ENCODE peak calls at places on chromosome 13, in eight cellular contexts. One of them, this sample, is unnamed.

GRCh38 chr13:46170687-46171086 is 11.3 kb downstream of the LCP1 start:
- DNase-seq in K562: no peak
- DNase-seq in GM12878: no peak
- DNase-seq in H1: no peak
- DNase-seq in HepG2: peak
- DNase-seq in A549: no peak
- DNase-seq in endothelial cell of umbilical vein: no peak
- DNase-seq in HCT116: no peak
- DNase-seq in this sample: peak

GRCh38 chr13:42832341-42833153 is 51.2 kb downstream of the FAM216B start:
- DNase-seq in HCT116: no peak
- DNase-seq in HepG2: peak
- DNase-seq in endothelial cell of umbilical vein: no peak
- DNase-seq in GM12878: no peak
- DNase-seq in A549: no peak
- DNase-seq in K562: no peak
- DNase-seq in H1: no peak
- DNase-seq in this sample: peak

GRCh38 chr13:59962343-59962742 is 201.4 kb downstream of the DIAPH3 start:
- DNase-seq in H1: no peak
- DNase-seq in HepG2: no peak
- DNase-seq in endothelial cell of umbilical vein: no peak
- DNase-seq in K562: no peak
- DNase-seq in HCT116: no peak
- DNase-seq in GM12878: no peak
- DNase-seq in A549: no peak
- DNase-seq in this sample: no peak

GRCh38 chr13:28329395-28330158 is 165.4 kb downstream of the FLT1 start:
- DNase-seq in H1: no peak
- DNase-seq in endothelial cell of umbilical vein: peak
- DNase-seq in HepG2: no peak
- DNase-seq in HCT116: no peak
- DNase-seq in GM12878: no peak
- DNase-seq in K562: peak
- DNase-seq in A549: no peak
- DNase-seq in this sample: peak

GRCh38 chr13:78576266-78576665 is 27.1 kb downstream of the POU4F1 start:
- DNase-seq in GM12878: no peak
- DNase-seq in endothelial cell of umbilical vein: no peak
- DNase-seq in A549: no peak
- DNase-seq in H1: no peak
- DNase-seq in HepG2: no peak
- DNase-seq in HCT116: no peak
- DNase-seq in K562: no peak
- DNase-seq in this sample: peak

GRCh38 chr13:60583911-60584753 is 187.1 kb downstream of the TDRD3 start:
- DNase-seq in A549: peak
- DNase-seq in K562: peak
- DNase-seq in HepG2: no peak
- DNase-seq in endothelial cell of umbilical vein: no peak
- DNase-seq in GM12878: no peak
- DNase-seq in H1: peak
- DNase-seq in HCT116: no peak
- DNase-seq in this sample: peak

GRCh38 chr13:47463726-47464125 is 537.3 kb downstream of the SUCLA2 start:
- DNase-seq in H1: no peak
- DNase-seq in HCT116: no peak
- DNase-seq in A549: no peak
- DNase-seq in endothelial cell of umbilical vein: no peak
- DNase-seq in K562: no peak
- DNase-seq in GM12878: no peak
- DNase-seq in HepG2: no peak
- DNase-seq in this sample: no peak

GRCh38 chr13:99926014-99926731 is 45.4 kb downstream of the ZIC5 start:
- DNase-seq in K562: peak
- DNase-seq in endothelial cell of umbilical vein: no peak
- DNase-seq in HepG2: no peak
- DNase-seq in A549: peak
- DNase-seq in GM12878: no peak
- DNase-seq in H1: no peak
- DNase-seq in HCT116: peak
- DNase-seq in this sample: no peak

GRCh38 chr13:88144580-88144979 is 473.4 kb downstream of the SLITRK5 start:
- DNase-seq in H1: no peak
- DNase-seq in GM12878: no peak
- DNase-seq in K562: no peak
- DNase-seq in A549: no peak
- DNase-seq in HepG2: no peak
- DNase-seq in HCT116: no peak
- DNase-seq in endothelial cell of umbilical vein: no peak
- DNase-seq in this sample: no peak

GRCh38 chr13:39874331-39875055 is 219.0 kb downstream of the COG6 start:
- DNase-seq in endothelial cell of umbilical vein: peak
- DNase-seq in K562: no peak
- DNase-seq in HCT116: no peak
- DNase-seq in GM12878: no peak
- DNase-seq in HepG2: no peak
- DNase-seq in H1: no peak
- DNase-seq in A549: no peak
- DNase-seq in this sample: no peak

GRCh38 chr13:80753951-80754350 is 413.0 kb upstream of the SPRY2 start:
- DNase-seq in endothelial cell of umbilical vein: no peak
- DNase-seq in HepG2: no peak
- DNase-seq in GM12878: no peak
- DNase-seq in H1: no peak
- DNase-seq in A549: no peak
- DNase-seq in K562: no peak
- DNase-seq in HCT116: no peak
- DNase-seq in this sample: no peak

GRCh38 chr13:40271931-40272775 is 394.3 kb downstream of the FOXO1 start:
- DNase-seq in endothelial cell of umbilical vein: peak
- DNase-seq in H1: no peak
- DNase-seq in K562: no peak
- DNase-seq in HCT116: no peak
- DNase-seq in GM12878: no peak
- DNase-seq in A549: peak
- DNase-seq in HepG2: no peak
- DNase-seq in this sample: peak

GRCh38 chr13:112690242-112690943 is 555 bp downstream of the ATP11A start:
- DNase-seq in GM12878: no peak
- DNase-seq in HCT116: no peak
- DNase-seq in A549: no peak
- DNase-seq in K562: peak
- DNase-seq in H1: no peak
- DNase-seq in endothelial cell of umbilical vein: peak
- DNase-seq in HepG2: no peak
- DNase-seq in this sample: peak

GRCh38 chr13:91014696-91015095 is 332.8 kb upstream of the MIR17HG start:
- DNase-seq in A549: no peak
- DNase-seq in GM12878: no peak
- DNase-seq in HCT116: no peak
- DNase-seq in endothelial cell of umbilical vein: no peak
- DNase-seq in H1: no peak
- DNase-seq in K562: no peak
- DNase-seq in HepG2: no peak
- DNase-seq in this sample: no peak

GRCh38 chr13:35729926-35730627 is 253.6 kb upstream of the MAB21L1 start:
- DNase-seq in A549: no peak
- DNase-seq in K562: no peak
- DNase-seq in HCT116: no peak
- DNase-seq in H1: no peak
- DNase-seq in HepG2: no peak
- DNase-seq in GM12878: peak
- DNase-seq in endothelial cell of umbilical vein: no peak
- DNase-seq in this sample: no peak
- TF ChIP-seq MAX in A549: no peak
- TF ChIP-seq MAX in K562: no peak
- TF ChIP-seq MAX in HCT116: no peak
- TF ChIP-seq MAX in H1: no peak
- TF ChIP-seq MAX in HepG2: no peak
- TF ChIP-seq MAX in GM12878: no peak
- TF ChIP-seq MAX in endothelial cell of umbilical vein: no peak
- TF ChIP-seq MAX in this sample: no peak

DNA sequence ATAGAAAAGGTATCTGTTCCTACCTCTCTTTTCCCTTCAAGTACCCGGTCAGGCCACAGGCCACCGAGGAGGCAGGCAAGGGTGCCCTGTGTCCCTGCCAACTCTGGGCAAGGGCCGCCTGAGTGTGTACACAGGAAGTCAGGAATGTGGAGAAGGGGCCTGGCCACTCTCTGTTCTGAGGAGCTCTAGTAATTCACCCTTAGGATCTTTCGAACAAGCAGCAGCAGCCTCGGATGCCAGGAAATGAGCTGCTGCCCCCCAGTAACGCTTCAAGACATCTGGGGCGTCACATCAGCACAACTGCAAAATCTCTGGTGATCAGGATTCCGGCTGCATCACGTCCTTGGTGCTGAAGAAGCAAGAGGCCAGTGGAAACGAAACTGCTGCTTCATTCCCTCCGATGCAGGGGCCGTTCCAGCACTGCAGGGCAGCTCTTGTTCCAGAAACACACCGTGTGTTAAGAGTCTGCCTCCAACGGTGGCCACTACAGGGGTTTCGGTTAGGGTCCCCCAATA is 2.0 kb downstream of the RAB20 start:
- DNase-seq in endothelial cell of umbilical vein: no peak
- DNase-seq in GM12878: no peak
- DNase-seq in A549: no peak
- DNase-seq in K562: no peak
- DNase-seq in HCT116: no peak
- DNase-seq in H1: no peak
- DNase-seq in HepG2: no peak
- DNase-seq in this sample: no peak
- TF ChIP-seq POLR2A in endothelial cell of umbilical vein: no peak
- TF ChIP-seq POLR2A in GM12878: no peak
- TF ChIP-seq POLR2A in A549: no peak
- TF ChIP-seq POLR2A in K562: no peak
- TF ChIP-seq POLR2A in HCT116: no peak
- TF ChIP-seq POLR2A in H1: no peak
- TF ChIP-seq POLR2A in HepG2: no peak
- TF ChIP-seq POLR2A in this sample: no peak

DNA sequence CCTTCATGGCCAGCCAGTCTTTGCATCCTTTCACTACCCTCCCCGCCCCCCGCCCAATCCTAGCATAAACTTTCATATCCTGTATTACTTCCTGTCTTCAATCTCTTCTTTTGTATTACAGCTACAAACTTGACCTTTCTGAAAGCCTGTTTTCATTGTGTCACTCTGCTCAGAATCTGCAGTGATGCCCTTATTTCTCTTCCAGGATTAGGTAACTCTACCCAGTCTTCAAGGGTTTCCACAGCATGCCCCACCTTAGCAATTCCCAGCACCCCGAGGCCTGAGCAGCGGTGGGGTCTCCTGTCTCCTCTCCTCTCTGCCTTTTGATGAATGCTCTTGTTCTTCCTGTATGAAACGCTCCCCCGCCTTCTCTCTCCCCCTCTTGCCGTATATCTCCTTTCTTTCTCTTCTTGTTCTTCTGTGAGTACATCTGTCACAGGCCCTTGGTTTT is 145.6 kb downstream of the SHISA2 start:
- DNase-seq in HCT116: no peak
- DNase-seq in HepG2: no peak
- DNase-seq in endothelial cell of umbilical vein: peak
- DNase-seq in A549: no peak
- DNase-seq in K562: no peak
- DNase-seq in H1: no peak
- DNase-seq in GM12878: no peak
- DNase-seq in this sample: no peak
- TF ChIP-seq MAX in HCT116: no peak
- TF ChIP-seq MAX in HepG2: no peak
- TF ChIP-seq MAX in endothelial cell of umbilical vein: no peak
- TF ChIP-seq MAX in A549: no peak
- TF ChIP-seq MAX in K562: no peak
- TF ChIP-seq MAX in H1: no peak
- TF ChIP-seq MAX in GM12878: no peak
- TF ChIP-seq MAX in this sample: no peak

DNA sequence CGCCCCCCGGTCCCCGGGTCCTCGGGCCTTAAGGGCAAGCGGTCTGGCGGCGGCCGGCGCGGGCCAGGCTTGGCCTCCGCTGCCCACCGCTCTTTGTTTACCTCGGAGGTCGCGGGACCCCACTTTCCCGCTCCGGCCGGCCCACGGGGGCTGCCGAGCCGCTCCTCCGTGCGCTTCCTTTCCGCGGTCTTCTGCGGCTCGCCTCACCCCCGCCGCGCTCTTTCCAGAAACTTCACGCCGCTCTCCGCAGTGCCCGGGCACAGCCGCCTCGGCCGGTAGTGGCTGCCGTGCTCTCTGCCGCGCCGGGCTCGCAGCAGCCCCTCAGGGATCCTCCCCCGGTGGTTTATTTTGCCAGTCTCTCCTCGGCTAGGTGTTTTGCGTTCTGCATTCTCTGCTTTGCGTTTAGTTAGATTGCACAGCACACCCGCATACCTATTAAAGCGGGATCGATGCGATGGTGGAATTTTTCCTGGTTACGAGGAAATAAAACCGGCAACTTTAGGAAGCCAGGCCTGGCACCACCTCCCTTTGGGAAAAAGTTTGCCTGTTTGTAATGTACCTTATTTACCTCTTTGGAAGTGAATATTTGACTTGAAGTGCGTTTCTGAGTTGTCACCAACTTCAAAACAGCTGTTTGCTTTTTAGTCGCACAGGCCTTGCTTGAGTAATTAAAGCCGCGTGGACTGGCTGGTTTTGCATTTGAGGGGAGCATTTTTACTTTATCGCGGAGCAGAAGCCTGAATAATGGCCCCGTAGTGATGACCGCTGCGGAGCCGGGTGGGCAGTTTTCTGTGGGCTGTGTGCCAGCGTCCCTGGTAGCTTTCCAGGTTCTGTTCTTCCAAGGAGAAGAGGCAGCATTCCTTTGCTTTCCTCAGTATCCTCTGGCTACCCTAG is 787 bp downstream of the NAA16 start:
- DNase-seq in endothelial cell of umbilical vein: peak
- DNase-seq in A549: peak
- DNase-seq in HepG2: peak
- DNase-seq in H1: no peak
- DNase-seq in HCT116: no peak
- DNase-seq in K562: peak
- DNase-seq in GM12878: no peak
- DNase-seq in this sample: peak
- TF ChIP-seq POLR2A in endothelial cell of umbilical vein: no peak
- TF ChIP-seq POLR2A in A549: no peak
- TF ChIP-seq POLR2A in HepG2: no peak
- TF ChIP-seq POLR2A in H1: peak
- TF ChIP-seq POLR2A in HCT116: no peak
- TF ChIP-seq POLR2A in K562: no peak
- TF ChIP-seq POLR2A in GM12878: no peak
- TF ChIP-seq POLR2A in this sample: no peak

This sample was measured in NB4.